ENCODE peak calls at places on chromosomes 3 and 15, in eight cellular contexts. R is GM18507; C is neural progenitor cell; W is mucosa of gallbladder; K is HS-5; Z is NCI-H1092; V is CD8-positive, alpha-beta memory T cell; G is activated naive CD4-positive, alpha-beta T cell treated with Interleukin-2 at 50 U/mL for 16 hours. J is an unnamed sample.

GRCh38 chr3:187763850-187764648 is 18.8 kb upstream of the BCL6 start:
- DNase-seq in R (no peak), C (no peak), W (no peak), K (no peak), Z (no peak), V (no peak), G (no peak), J (no peak)

GRCh38 chr15:59689626-59690236 is 611 bp upstream of the BNIP2 start:
- DNase-seq in R (no peak), C (peak), W (peak), K (peak), Z (peak), V (peak), G (peak), J (peak)

GRCh38 chr15:73141216-73141900 is 89.1 kb downstream of the NEO1 start:
- DNase-seq in R (no peak), C (no peak), W (no peak), K (no peak), Z (no peak), V (no peak), G (no peak), J (no peak)

GRCh38 chr3:66393486-66394260 is 107.1 kb downstream of the LRIG1 start:
- DNase-seq in R (peak), C (no peak), W (no peak), K (no peak), Z (no peak), V (peak), G (peak), J (peak)

GRCh38 chr3:188255190-188255589 is 101.2 kb downstream of the LPP start:
- DNase-seq in R (no peak), C (no peak), W (no peak), K (no peak), Z (no peak), V (no peak), G (no peak), J (no peak)

GRCh38 chr3:8749316-8749715 is 15.7 kb downstream of the CAV3 start:
- DNase-seq in R (no peak), C (no peak), W (no peak), K (no peak), Z (no peak), V (no peak), G (no peak), J (no peak)

GRCh38 chr3:173396191-173397041 is 1.1 kb upstream of the NLGN1 start:
- DNase-seq in R (no peak), C (peak), W (peak), K (no peak), Z (peak), V (no peak), G (no peak), J (no peak)

GRCh38 chr3:30293621-30294240 is 312.7 kb upstream of the TGFBR2 start:
- DNase-seq in R (no peak), C (no peak), W (no peak), K (no peak), Z (no peak), V (no peak), G (no peak), J (no peak)

GRCh38 chr3:36790765-36791164 is 26.4 kb upstream of the DCLK3 start:
- DNase-seq in R (no peak), C (no peak), W (no peak), K (no peak), Z (no peak), V (no peak), G (no peak), J (no peak)

GRCh38 chr15:74311734-74312444 is 55.6 kb downstream of the CYP11A1 start:
- DNase-seq in R (no peak), C (peak), W (no peak), K (no peak), Z (peak), V (no peak), G (no peak), J (no peak)

GRCh38 chr15:96276438-96277210 is 53.9 kb upstream of the NR2F2 start:
- DNase-seq in R (no peak), C (no peak), W (no peak), K (peak), Z (no peak), V (no peak), G (no peak), J (no peak)

GRCh38 chr15:62392411-62392810 is 227.3 kb upstream of the C2CD4B start:
- DNase-seq in R (no peak), C (peak), W (no peak), K (no peak), Z (no peak), V (no peak), G (no peak), J (no peak)

GRCh38 chr15:25862087-25862468 is 1.0 kb downstream of the ATP10A start:
- DNase-seq in R (no peak), C (no peak), W (peak), K (no peak), Z (no peak), V (peak), G (peak), J (no peak)

GRCh38 chr15:51621917-51622268 is 678 bp downstream of the DMXL2 start:
- DNase-seq in R (peak), C (peak), W (peak), K (no peak), Z (peak), V (no peak), G (peak), J (no peak)

GRCh38 chr15:90711418-90711824 is 5.7 kb upstream of the BLM start:
- DNase-seq in R (no peak), C (no peak), W (no peak), K (no peak), Z (no peak), V (no peak), G (no peak), J (no peak)

GRCh38 chr3:13080591-13080990 is 7.4 kb upstream of the IQSEC1 start:
- DNase-seq in R (no peak), C (no peak), W (no peak), K (no peak), Z (no peak), V (no peak), G (no peak), J (no peak)

GRCh38 chr15:56869573-56869972 is 48.9 kb upstream of the TCF12 start:
- DNase-seq in R (no peak), C (peak), W (peak), K (no peak), Z (no peak), V (no peak), G (peak), J (peak)

GRCh38 chr3:66598168-66598567 is 97.3 kb upstream of the LRIG1 start:
- DNase-seq in R (no peak), C (no peak), W (no peak), K (peak), Z (no peak), V (no peak), G (no peak), J (no peak)

GRCh38 chr15:39828374-39828931 is 45.8 kb upstream of the FSIP1 start:
- DNase-seq in R (no peak), C (peak), W (peak), K (no peak), Z (peak), V (no peak), G (no peak), J (no peak)

GRCh38 chr3:42991369-42992315 is 12.5 kb downstream of the GASK1A start:
- DNase-seq in R (no peak), C (peak), W (no peak), K (no peak), Z (no peak), V (no peak), G (no peak), J (no peak)

GRCh38 chr3:125107384-125107783 is 51.6 kb upstream of the HEG1 start:
- DNase-seq in R (no peak), C (no peak), W (no peak), K (no peak), Z (no peak), V (no peak), G (no peak), J (no peak)

GRCh38 chr3:90026406-90026805 is 919.0 kb downstream of the EPHA3 start:
- DNase-seq in R (no peak), C (no peak), W (no peak), K (no peak), Z (no peak), V (no peak), G (no peak), J (no peak)